ENCODE peak calls at places on chromosome 6, in five cellular contexts. I is cardiac muscle cell; H is PC-9; X is CD8-positive, alpha-beta T cell; E is CD8-positive, alpha-beta memory T cell. Y is an unnamed sample.

GRCh38 chr6:71965404-71965803 is 79.1 kb downstream of the RIMS1 start:
- DNase-seq in I (no peak), H (no peak), X (no peak), E (no peak), Y (no peak)

GRCh38 chr6:25601797-25602679 is 50.0 kb upstream of the SCGN start:
- DNase-seq in I (peak; percentile 69), H (no peak), X (no peak), E (peak; percentile 17), Y (no peak)

GRCh38 chr6:16414205-16414604 is 175.8 kb downstream of the GMPR start:
- DNase-seq in I (peak; percentile 15), H (no peak), X (no peak), E (no peak), Y (peak; percentile 57)

GRCh38 chr6:80143312-80143960 is 37.0 kb downstream of the BCKDHB start:
- DNase-seq in I (no peak), H (peak; percentile 88), X (no peak), E (no peak), Y (peak; percentile 87)

GRCh38 chr6:70166088-70166958 is 136.6 kb downstream of the COL9A1 start:
- DNase-seq in I (peak; percentile 61), H (peak; percentile 27), X (no peak), E (no peak), Y (peak; percentile 45)

GRCh38 chr6:138293996-138294395 is 75.7 kb upstream of the PBOV1 start:
- DNase-seq in I (no peak), H (no peak), X (no peak), E (no peak), Y (no peak)

GRCh38 chr6:26561533-26562466 is 23.6 kb downstream of the HMGN4 start:
- DNase-seq in I (no peak), H (no peak), X (no peak), E (no peak), Y (no peak)

GRCh38 chr6:89485320-89485719 is 52.4 kb downstream of the ANKRD6 start:
- DNase-seq in I (no peak), H (no peak), X (no peak), E (no peak), Y (no peak)

GRCh38 chr6:155791186-155791585 is 335.5 kb upstream of the NOX3 start:
- DNase-seq in I (no peak), H (no peak), X (no peak), E (no peak), Y (no peak)

GRCh38 chr6:52164319-52165094 is 21.7 kb upstream of the IL17A start:
- DNase-seq in I (no peak), H (no peak), X (no peak), E (no peak), Y (no peak)

GRCh38 chr6:53112871-53113270 is 35.8 kb downstream of the GCM1 start:
- DNase-seq in I (no peak), H (peak; percentile 71), X (no peak), E (no peak), Y (no peak)

GRCh38 chr6:107713214-107713962 is 110.7 kb downstream of the SCML4 start:
- DNase-seq in I (no peak), H (no peak), X (peak; percentile 59), E (peak; percentile 40), Y (no peak)

GRCh38 chr6:28569748-28570147 is 44.1 kb downstream of the GPX5 start:
- DNase-seq in I (no peak), H (no peak), X (no peak), E (no peak), Y (no peak)

GRCh38 chr6:19380287-19380686 is 456.9 kb upstream of the ID4 start:
- DNase-seq in I (no peak), H (no peak), X (no peak), E (no peak), Y (peak; percentile 32)

GRCh38 chr6:786946-787763 is 94.2 kb upstream of the EXOC2 start:
- DNase-seq in I (peak; percentile 34), H (no peak), X (no peak), E (no peak), Y (no peak)

GRCh38 chr6:21831531-21832291 is 238.2 kb downstream of the SOX4 start:
- DNase-seq in I (no peak), H (no peak), X (no peak), E (no peak), Y (no peak)

GRCh38 chr6:155234687-155235543 is 28.9 kb upstream of the CLDN20 start:
- DNase-seq in I (no peak), H (no peak), X (no peak), E (no peak), Y (no peak)

GRCh38 chr6:125480571-125480970 is 178.8 kb upstream of the HDDC2 start:
- DNase-seq in I (no peak), H (no peak), X (no peak), E (no peak), Y (peak; percentile 69)

GRCh38 chr6:14722001-14722567 is 523.8 kb upstream of the JARID2 start:
- DNase-seq in I (no peak), H (no peak), X (no peak), E (no peak), Y (no peak)

GRCh38 chr6:106727480-106728153 is 98.2 kb downstream of the QRSL1 start:
- DNase-seq in I (no peak), H (no peak), X (no peak), E (no peak), Y (no peak)

GRCh38 chr6:23659125-23659524 is 466.9 kb upstream of the NRSN1 start:
- DNase-seq in I (peak; percentile 48), H (peak; percentile 4), X (no peak), E (no peak), Y (peak; percentile 9)

GRCh38 chr6:33815854-33816253 is 12.1 kb upstream of the MLN start:
- DNase-seq in I (peak; percentile 71), H (no peak), X (no peak), E (no peak), Y (peak; percentile 11)

GRCh38 chr6:128438311-128438916 is 82.0 kb downstream of the PTPRK start:
- DNase-seq in I (no peak), H (no peak), X (no peak), E (no peak), Y (no peak)

GRCh38 chr6:10962673-10963072 is 75.8 kb downstream of the SYCP2L start:
- DNase-seq in I (no peak), H (no peak), X (no peak), E (no peak), Y (peak; percentile 73)

GRCh38 chr6:151379933-151380847 is 11.2 kb downstream of the ZBTB2 start:
- DNase-seq in I (no peak), H (no peak), X (no peak), E (peak; percentile 36), Y (no peak)

GRCh38 chr6:85111481-85112001 is 338.3 kb upstream of the NT5E start:
- DNase-seq in I (no peak), H (no peak), X (no peak), E (no peak), Y (peak; percentile 87)

GRCh38 chr6:140857734-140858380 is 1274.9 kb upstream of the GJE1 start:
- DNase-seq in I (no peak), H (no peak), X (no peak), E (no peak), Y (peak; percentile 88)

GRCh38 chr6:10583509-10583908 is 62.4 kb downstream of the GCNT2 start:
- DNase-seq in I (peak; percentile 55), H (no peak), X (no peak), E (no peak), Y (no peak)

GRCh38 chr6:149451361-149452061 is 33.3 kb downstream of the ZC3H12D start:
- DNase-seq in I (peak; percentile 17), H (no peak), X (no peak), E (peak; percentile 16), Y (no peak)

GRCh38 chr6:11785953-11786579 is 7.5 kb upstream of the ADTRP start:
- DNase-seq in I (no peak), H (no peak), X (no peak), E (no peak), Y (no peak)

GRCh38 chr6:52820198-52820597 is 16.6 kb upstream of the GSTA1 start:
- DNase-seq in I (no peak), H (no peak), X (no peak), E (no peak), Y (no peak)

GRCh38 chr6:165439928-165440554 is 130.6 kb upstream of the C6orf118 start:
- DNase-seq in I (peak; percentile 59), H (no peak), X (no peak), E (no peak), Y (no peak)

GRCh38 chr6:145643760-145644159 is 91.6 kb downstream of the EPM2A start:
- DNase-seq in I (no peak), H (no peak), X (no peak), E (no peak), Y (peak; percentile 66)

GRCh38 chr6:7432391-7433207 is 43.0 kb downstream of the RIOK1 start:
- DNase-seq in I (no peak), H (no peak), X (no peak), E (no peak), Y (no peak)
- H3K4me3 ChIP-seq in I (no peak overlapping the region), H (no peak overlapping the region), X (no peak overlapping the region), E (no peak overlapping the region), Y (no peak overlapping the region)

GRCh38 chr6:4931530-4932505 is 72.0 kb downstream of the RPP40 start:
- DNase-seq in I (peak; percentile 34), H (peak; percentile 33), X (no peak), E (no peak), Y (no peak)
- H3K27ac ChIP-seq in I (peak overlapping the region; percentile 44), H (peak overlapping the region; percentile 77), X (no peak overlapping the region), E (no peak overlapping the region), Y (no peak overlapping the region)

DNA sequence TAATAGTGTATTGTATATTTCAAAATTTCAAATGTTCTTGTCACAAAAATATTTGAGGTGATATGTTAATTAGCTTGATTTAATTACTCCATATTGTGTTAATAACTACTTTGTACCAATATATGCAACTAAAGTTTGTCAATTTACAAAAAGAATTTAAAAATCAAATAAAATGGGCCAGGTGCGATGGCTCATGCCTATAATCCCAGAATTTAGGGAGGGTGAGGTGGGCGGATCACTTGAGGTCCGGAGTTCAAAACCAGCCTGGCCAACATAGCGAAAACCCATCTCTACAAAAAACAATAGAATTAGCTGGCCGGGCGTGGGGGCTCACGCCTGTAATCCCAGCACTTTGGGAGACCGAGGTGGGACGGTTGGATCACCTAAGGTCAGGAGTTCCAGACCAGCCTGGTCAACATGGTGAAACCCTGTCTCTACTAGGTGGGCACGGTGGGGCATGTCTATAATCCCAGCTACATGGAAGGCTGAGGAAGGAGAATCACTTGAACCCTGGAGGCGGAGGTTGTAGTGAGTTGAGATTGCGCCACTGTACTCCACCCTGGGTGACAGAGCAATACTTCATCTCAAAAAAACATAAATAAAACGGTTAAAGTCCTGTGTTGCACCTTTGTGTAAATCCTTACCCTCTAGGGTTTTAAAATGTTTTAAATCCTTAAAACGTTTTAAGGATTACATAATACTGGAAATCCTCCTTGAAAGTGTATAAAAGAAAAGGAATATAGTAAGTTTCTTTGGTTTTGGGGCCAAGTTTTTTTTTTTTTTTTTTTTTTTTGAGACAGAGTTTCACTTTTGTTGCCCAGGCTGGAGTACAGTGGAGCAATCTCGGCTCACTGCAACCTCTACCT is 4.0 kb downstream of the HSPA1B start:
- DNase-seq in I (no peak), H (no peak), X (no peak), E (no peak), Y (no peak)
- H3K4me3 ChIP-seq in I (no peak overlapping the region), H (peak overlapping the region; percentile 67), X (no peak overlapping the region), E (peak overlapping the region; percentile 76), Y (no peak overlapping the region)

GRCh38 chr6:43033874-43034273 is 12.5 kb downstream of the RRP36 start:
- DNase-seq in I (no peak), H (no peak), X (no peak), E (no peak), Y (no peak)

GRCh38 chr6:43036712-43037111 is 15.3 kb downstream of the RRP36 start:
- DNase-seq in I (no peak), H (no peak), X (no peak), E (no peak), Y (no peak)

GRCh38 chr6:43037197-43037596 is 15.8 kb downstream of the RRP36 start:
- DNase-seq in I (no peak), H (no peak), X (no peak), E (no peak), Y (no peak)

GRCh38 chr6:43037706-43038105 is 15.9 kb downstream of the CUL7 start:
- DNase-seq in I (no peak), H (no peak), X (no peak), E (no peak), Y (no peak)

GRCh38 chr6:43035495-43036194 is 14.2 kb downstream of the RRP36 start:
- DNase-seq in I (no peak), H (no peak), X (no peak), E (no peak), Y (no peak)
- H3K27ac ChIP-seq in I (no peak overlapping the region), H (no peak overlapping the region), X (no peak overlapping the region), E (no peak overlapping the region), Y (no peak overlapping the region)